ENCODE peak calls at places on chromosomes 1 and 21, in six cellular contexts. K, X, G, Z, U and A are unnamed samples.

GRCh38 chr1:41378999-41379740 is 17.9 kb downstream of the FOXO6 start:
- DNase-seq in K (no peak), X (no peak), G (no peak), Z (peak; percentile 62), U (no peak), A (no peak)

GRCh38 chr21:25999935-26000582 is 170.5 kb downstream of the APP start:
- DNase-seq in K (no peak), X (no peak), G (peak; percentile 66), Z (no peak), U (no peak), A (no peak)

GRCh38 chr1:37940299-37940947 is 6.4 kb downstream of the INPP5B start:
- DNase-seq in K (no peak), X (no peak), G (no peak), Z (no peak), U (no peak), A (peak; percentile 68)

GRCh38 chr1:56915960-56916359 is 49.9 kb downstream of the C8B start:
- DNase-seq in K (no peak), X (no peak), G (no peak), Z (no peak), U (peak; percentile 31), A (peak; percentile 75)

GRCh38 chr1:56799605-56800398 is 19.4 kb downstream of the FYB2 start:
- DNase-seq in K (peak; percentile 37), X (peak; percentile 86), G (no peak), Z (no peak), U (no peak), A (no peak)

GRCh38 chr1:41799723-41800122 is 119.0 kb downstream of the HIVEP3 start:
- DNase-seq in K (no peak), X (no peak), G (no peak), Z (no peak), U (no peak), A (no peak)

GRCh38 chr1:188476606-188477005 is 1647.9 kb downstream of the PLA2G4A start:
- DNase-seq in K (no peak), X (peak; percentile 52), G (no peak), Z (no peak), U (no peak), A (no peak)

GRCh38 chr1:22163137-22163536 is 20.2 kb upstream of the WNT4 start:
- DNase-seq in K (no peak), X (no peak), G (no peak), Z (no peak), U (no peak), A (no peak)

GRCh38 chr1:244075247-244075722 is 24.2 kb downstream of the ZBTB18 start:
- DNase-seq in K (no peak), X (no peak), G (no peak), Z (no peak), U (no peak), A (no peak)

GRCh38 chr21:20308586-20308985 is 689.6 kb upstream of the NCAM2 start:
- DNase-seq in K (no peak), X (no peak), G (no peak), Z (no peak), U (no peak), A (no peak)

GRCh38 chr1:54243022-54243421 is 43.1 kb downstream of the MRPL37 start:
- DNase-seq in K (no peak), X (no peak), G (no peak), Z (no peak), U (no peak), A (no peak)

GRCh38 chr1:180532854-180533253 is 25.9 kb upstream of the OVAAL start:
- DNase-seq in K (no peak), X (no peak), G (no peak), Z (no peak), U (no peak), A (no peak)

DNA sequence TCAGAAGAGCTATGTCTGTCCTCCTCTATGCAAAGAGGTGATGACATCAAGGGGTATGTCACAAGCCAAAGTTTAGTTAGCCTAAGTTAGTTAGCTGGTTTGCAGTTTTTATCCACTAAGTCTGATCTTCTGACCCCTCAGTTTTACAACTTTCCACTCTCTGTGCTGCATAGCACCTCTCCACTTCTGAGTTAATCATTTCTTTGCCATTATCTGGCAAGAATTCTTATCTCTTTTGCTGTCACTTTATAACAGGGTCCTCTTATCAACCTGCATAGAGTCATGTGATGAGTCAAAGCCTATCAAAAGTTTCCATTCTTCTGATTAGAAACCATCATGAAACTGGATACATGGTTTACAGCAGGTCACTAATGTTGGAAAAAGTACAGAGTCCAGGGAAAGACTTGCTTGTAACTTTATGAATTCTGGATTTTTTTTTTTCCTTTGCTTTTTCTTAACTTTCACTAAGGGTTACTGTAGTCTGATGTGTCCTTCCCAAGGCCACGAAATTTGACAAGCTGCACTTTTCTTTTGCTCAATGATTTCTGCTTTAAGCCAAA is at the start of gene NR5A2:
- DNase-seq in K (no peak), X (no peak), G (no peak), Z (no peak), U (no peak), A (no peak)
- H3K4me3 ChIP-seq in K (no peak within 1 kb of the TSS), X (peak within 1 kb of the TSS; percentile 63), G (peak within 1 kb of the TSS; percentile 78), Z (no peak within 1 kb of the TSS), U (peak within 1 kb of the TSS; percentile 49), A (peak within 1 kb of the TSS; percentile 50)

GRCh38 chr21:42784276-42784675 is 95.1 kb downstream of the WDR4 start:
- DNase-seq in K (no peak), X (no peak), G (no peak), Z (no peak), U (no peak), A (no peak)
- H3K4me3 ChIP-seq in K (no peak overlapping the region), X (no peak overlapping the region), G (no peak overlapping the region), Z (no peak overlapping the region), U (no peak overlapping the region), A (peak overlapping the region; percentile 24)

DNA sequence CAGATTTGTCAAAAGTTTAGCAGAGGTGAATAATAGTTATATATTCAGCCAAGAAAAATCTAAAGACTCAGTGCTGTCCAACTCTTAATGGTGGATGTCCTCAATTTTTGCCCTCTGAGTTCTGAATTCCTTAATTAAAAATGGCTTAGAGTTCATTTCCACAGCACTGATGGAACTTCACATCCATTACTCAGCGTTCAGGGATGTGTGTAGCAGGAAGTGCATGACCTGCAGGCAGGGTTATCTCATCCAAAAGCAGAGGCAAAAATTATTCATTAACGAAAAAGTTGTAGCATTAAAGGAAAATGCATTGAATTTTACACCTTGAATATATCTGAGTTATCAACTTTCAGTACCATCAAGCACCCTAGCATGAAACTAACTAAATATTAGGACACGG is 96.7 kb downstream of the ZP4 start:
- DNase-seq in K (no peak), X (peak; percentile 3), G (no peak), Z (no peak), U (no peak), A (no peak)
- H3K4me3 ChIP-seq in K (no peak overlapping the region), X (no peak overlapping the region), G (no peak overlapping the region), Z (no peak overlapping the region), U (no peak overlapping the region), A (no peak overlapping the region)

GRCh38 chr1:3240524-3241235 is 171.7 kb downstream of the PRDM16 start:
- DNase-seq in K (no peak), X (no peak), G (no peak), Z (no peak), U (no peak), A (no peak)
- H3K4me3 ChIP-seq in K (no peak overlapping the region), X (no peak overlapping the region), G (no peak overlapping the region), Z (no peak overlapping the region), U (no peak overlapping the region), A (no peak overlapping the region)

GRCh38 chr1:103211073-103211472 is 102.8 kb upstream of the COL11A1 start:
- DNase-seq in K (no peak), X (peak; percentile 70), G (no peak), Z (no peak), U (no peak), A (no peak)
- H3K4me3 ChIP-seq in K (no peak overlapping the region), X (no peak overlapping the region), G (no peak overlapping the region), Z (no peak overlapping the region), U (no peak overlapping the region), A (no peak overlapping the region)

GRCh38 chr1:214012418-214012817 is 24.6 kb downstream of the PROX1 start:
- DNase-seq in K (no peak), X (no peak), G (no peak), Z (no peak), U (no peak), A (no peak)

GRCh38 chr1:214014730-214015129 is 27.0 kb downstream of the PROX1 start:
- DNase-seq in K (no peak), X (no peak), G (no peak), Z (no peak), U (no peak), A (no peak)

GRCh38 chr1:214009613-214010550 is 22.1 kb downstream of the PROX1 start:
- DNase-seq in K (no peak), X (no peak), G (no peak), Z (no peak), U (no peak), A (no peak)

GRCh38 chr1:214010717-214011116 is 22.9 kb downstream of the PROX1 start:
- DNase-seq in K (no peak), X (no peak), G (no peak), Z (no peak), U (no peak), A (no peak)

DNA sequence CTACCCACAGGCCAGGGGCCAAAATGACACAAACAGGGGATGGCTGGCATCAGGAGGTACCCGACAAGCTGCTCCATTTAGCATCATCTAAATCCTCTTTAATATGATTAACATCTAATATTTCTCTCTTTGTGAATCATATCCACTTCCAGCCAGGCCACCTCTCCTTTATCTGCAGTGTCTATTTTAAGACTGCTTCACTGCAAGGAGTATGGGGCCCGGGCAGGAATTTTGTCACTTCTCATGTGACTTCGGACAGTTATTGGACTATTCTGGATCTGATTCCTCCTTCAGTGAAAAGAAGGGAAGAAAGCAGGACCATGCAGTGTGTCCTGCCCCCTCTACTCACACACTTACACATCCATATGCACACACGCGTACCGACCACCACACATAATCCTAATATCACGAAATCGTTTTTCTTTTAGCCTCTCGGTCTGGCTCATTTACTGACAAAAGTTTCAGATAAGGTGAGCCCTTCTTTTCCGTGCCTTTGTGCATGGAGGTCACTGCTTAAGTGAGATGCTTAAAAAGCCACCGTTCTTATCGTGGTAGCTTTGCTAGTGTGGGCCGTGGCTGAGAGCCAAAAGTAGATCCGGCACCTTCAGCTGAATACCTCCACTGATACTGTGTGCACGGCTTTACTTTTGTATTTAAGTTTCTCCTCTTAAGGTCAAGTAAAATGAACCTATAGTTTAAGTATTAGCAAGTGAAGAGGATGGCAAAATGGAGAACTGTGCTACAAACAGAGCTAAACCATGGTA is 26.0 kb downstream of the PROX1 start:
- DNase-seq in K (no peak), X (no peak), G (no peak), Z (no peak), U (no peak), A (no peak)
- H3K4me3 ChIP-seq in K (no peak overlapping the region), X (no peak overlapping the region), G (no peak overlapping the region), Z (no peak overlapping the region), U (no peak overlapping the region), A (no peak overlapping the region)